ENCODE peak calls at places on chromosomes 2 and 18, in seven cellular contexts. A, E, U, B, D, R and F are unnamed samples. For H3K4me1, the result is how much of the 10 kb centered on the place peaks cover.

GRCh38 chr2:146701183-146701582 is 1143.6 kb upstream of the ACVR2A start:
- DNase-seq in B (no peak), A (peak), R (no peak), E (no peak), D (no peak), U (no peak), F (no peak)

GRCh38 chr2:167209784-167210183 is 321.5 kb downstream of the XIRP2 start:
- DNase-seq in B (no peak), D (no peak), R (no peak), E (no peak), A (no peak), U (no peak), F (no peak)

GRCh38 chr2:26772064-26773001 is 8.2 kb downstream of the SLC35F6 start:
- DNase-seq in A (no peak), R (peak), U (peak), D (peak), B (peak), E (peak), F (peak)

GRCh38 chr18:53489266-53489665 is 735.2 kb downstream of the MBD2 start:
- DNase-seq in B (no peak), U (no peak), A (no peak), D (no peak), R (no peak), E (no peak), F (no peak)

GRCh38 chr18:33820517-33821368 is 242.7 kb downstream of the ASXL3 start:
- DNase-seq in R (no peak), A (no peak), B (no peak), D (no peak), E (no peak), U (no peak), F (no peak)

GRCh38 chr2:166917433-166917832 is 29.2 kb downstream of the XIRP2 start:
- DNase-seq in U (no peak), R (no peak), D (no peak), B (no peak), A (no peak), E (no peak), F (no peak)

GRCh38 chr2:136121511-136121910 is 3.6 kb upstream of the CXCR4 start:
- DNase-seq in R (no peak), E (no peak), D (no peak), A (no peak), U (no peak), B (no peak), F (no peak)

GRCh38 chr2:100646039-100646438 is 83.2 kb downstream of the PDCL3 start:
- DNase-seq in U (no peak), B (no peak), E (no peak), D (no peak), A (no peak), R (no peak), F (no peak)

GRCh38 chr2:68799615-68800400 is 65.2 kb downstream of the ARHGAP25 start:
- DNase-seq in B (no peak), E (no peak), U (peak), A (no peak), R (no peak), D (no peak), F (no peak)

GRCh38 chr18:23114911-23115310 is 20.4 kb upstream of the CABLES1 start:
- DNase-seq in A (no peak), E (no peak), U (no peak), R (no peak), D (no peak), B (no peak), F (no peak)

GRCh38 chr2:196293751-196294486 is 122.5 kb upstream of the STK17B start:
- DNase-seq in R (no peak), U (no peak), B (no peak), D (no peak), A (no peak), E (no peak), F (no peak)

GRCh38 chr18:43805646-43806194 is 528.4 kb upstream of the SYT4 start:
- DNase-seq in E (no peak), A (no peak), B (no peak), D (no peak), U (no peak), R (no peak), F (no peak)

GRCh38 chr18:9495916-9496540 is 20.7 kb downstream of the RALBP1 start:
- DNase-seq in D (no peak), R (no peak), A (no peak), E (no peak), U (no peak), B (no peak), F (no peak)

GRCh38 chr2:98512699-98513098 is 68.0 kb downstream of the INPP4A start:
- DNase-seq in E (no peak), R (no peak), B (no peak), U (no peak), D (no peak), A (no peak), F (no peak)
- H3K4me1 ChIP-seq in E (under half), R (under half), B (under half), U (under half), D (under half), A (under half), F (half or more)

DNA sequence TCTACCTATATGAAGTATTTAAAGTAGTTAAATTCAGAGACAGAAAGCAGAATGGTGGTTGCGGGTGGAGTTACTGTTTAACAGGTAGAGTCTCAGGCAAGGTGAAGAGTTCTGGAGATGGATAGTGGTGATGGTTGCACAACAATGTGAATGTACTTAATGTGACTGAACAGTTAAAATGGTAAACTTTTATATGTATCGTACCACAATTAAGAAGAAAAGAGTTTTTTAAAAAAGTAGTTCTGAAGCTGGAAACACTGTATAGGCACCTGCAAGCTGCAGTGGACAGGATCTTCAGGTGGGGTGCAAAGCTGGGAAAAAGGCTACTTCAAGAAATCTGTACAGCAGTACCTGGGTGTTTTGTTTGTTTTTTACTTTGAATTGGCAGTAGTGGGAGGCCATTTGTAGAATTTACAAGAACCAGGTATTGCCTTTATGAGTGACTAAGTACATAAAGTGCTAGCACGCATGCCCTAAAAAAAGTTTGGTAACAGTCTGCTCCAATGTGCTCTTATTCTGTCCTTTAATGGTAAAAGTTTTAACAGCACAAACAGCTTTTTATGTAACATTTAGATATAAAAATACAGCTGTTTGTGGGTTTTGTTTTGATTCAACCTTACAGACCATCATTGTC is 17.4 kb downstream of the REV1 start:
- DNase-seq in B (no peak), R (no peak), A (no peak), D (no peak), E (no peak), U (no peak), F (no peak)
- H3K27ac ChIP-seq in B (peak), R (peak), A (no peak), D (no peak), E (peak), U (no peak), F (no peak)

GRCh38 chr2:1868683-1869141 is 124.4 kb upstream of the PXDN start:
- DNase-seq in B (no peak), R (no peak), D (no peak), U (no peak), A (no peak), E (no peak), F (no peak)
- H3K4me1 ChIP-seq in B (under half), R (under half), D (under half), U (under half), A (under half), E (under half), F (under half)

DNA sequence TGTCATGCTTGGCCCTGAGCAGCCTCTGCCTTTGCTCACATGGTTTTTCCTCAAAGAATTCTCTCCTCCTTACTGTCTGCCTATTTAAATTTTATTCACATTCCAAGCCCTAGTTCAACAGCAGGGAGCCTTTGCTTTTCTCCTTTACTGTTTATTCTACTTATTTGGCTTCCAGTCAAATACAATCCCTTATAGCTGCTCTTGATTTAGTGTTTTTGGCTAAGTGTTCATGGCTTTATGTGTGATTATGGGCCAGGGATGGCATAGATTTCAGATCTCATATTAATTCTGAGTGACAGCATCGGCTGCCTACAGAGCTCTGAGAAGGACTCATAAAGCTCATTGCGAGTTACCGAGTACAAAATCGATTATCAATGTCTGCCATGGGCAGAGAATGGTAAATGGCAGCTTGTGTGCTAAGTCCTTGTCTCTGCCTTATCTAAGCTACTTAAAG is 106.7 kb downstream of the METTL8 start:
- DNase-seq in D (no peak), B (no peak), U (no peak), R (no peak), E (no peak), A (no peak), F (no peak)
- H3K27ac ChIP-seq in D (peak), B (no peak), U (no peak), R (no peak), E (no peak), A (peak), F (no peak)